ENCODE peak calls at places on chromosomes 2 and 18, in six cellular contexts. One of them, this sample, is unnamed.

GRCh38 chr2:220147590-220147989 is 520.2 kb downstream of the SLC4A3 start:
- DNase-seq in GM23248: peak; percentile 38
- DNase-seq in cardiac muscle cell: no peak
- DNase-seq in IMR-90: peak; percentile 4
- DNase-seq in neuronal stem cell: no peak
- DNase-seq in OCI-LY7: no peak
- DNase-seq in this sample: no peak

GRCh38 chr18:79949571-79950439 is 1.6 kb downstream of the SLC66A2 start:
- DNase-seq in GM23248: peak; percentile 20
- DNase-seq in cardiac muscle cell: no peak
- DNase-seq in IMR-90: no peak
- DNase-seq in neuronal stem cell: no peak
- DNase-seq in OCI-LY7: peak; percentile 76
- DNase-seq in this sample: peak; percentile 54

GRCh38 chr2:28399289-28399688 is 6.6 kb downstream of the FOSL2 start:
- DNase-seq in GM23248: no peak
- DNase-seq in cardiac muscle cell: no peak
- DNase-seq in IMR-90: no peak
- DNase-seq in neuronal stem cell: no peak
- DNase-seq in OCI-LY7: no peak
- DNase-seq in this sample: peak; percentile 6

GRCh38 chr18:13676499-13676898 is 49.9 kb downstream of the FAM210A start:
- DNase-seq in GM23248: no peak
- DNase-seq in cardiac muscle cell: no peak
- DNase-seq in IMR-90: no peak
- DNase-seq in neuronal stem cell: no peak
- DNase-seq in OCI-LY7: no peak
- DNase-seq in this sample: no peak

GRCh38 chr2:33433279-33434235 is 42.9 kb upstream of the RASGRP3 start:
- DNase-seq in GM23248: no peak
- DNase-seq in cardiac muscle cell: no peak
- DNase-seq in IMR-90: no peak
- DNase-seq in neuronal stem cell: no peak
- DNase-seq in OCI-LY7: no peak
- DNase-seq in this sample: no peak

GRCh38 chr2:273338-273737 is 8.6 kb downstream of the ACP1 start:
- DNase-seq in GM23248: no peak
- DNase-seq in cardiac muscle cell: no peak
- DNase-seq in IMR-90: no peak
- DNase-seq in neuronal stem cell: no peak
- DNase-seq in OCI-LY7: no peak
- DNase-seq in this sample: no peak

GRCh38 chr2:197293252-197294007 is 17.1 kb downstream of the ANKRD44 start:
- DNase-seq in GM23248: no peak
- DNase-seq in cardiac muscle cell: no peak
- DNase-seq in IMR-90: no peak
- DNase-seq in neuronal stem cell: no peak
- DNase-seq in OCI-LY7: peak; percentile 79
- DNase-seq in this sample: no peak

GRCh38 chr18:54871231-54871630 is 43.0 kb downstream of the RAB27B start:
- DNase-seq in GM23248: no peak
- DNase-seq in cardiac muscle cell: no peak
- DNase-seq in IMR-90: no peak
- DNase-seq in neuronal stem cell: no peak
- DNase-seq in OCI-LY7: no peak
- DNase-seq in this sample: no peak

GRCh38 chr2:199875400-199875799 is 24.4 kb upstream of the FTCDNL1 start:
- DNase-seq in GM23248: peak; percentile 9
- DNase-seq in cardiac muscle cell: no peak
- DNase-seq in IMR-90: no peak
- DNase-seq in neuronal stem cell: no peak
- DNase-seq in OCI-LY7: no peak
- DNase-seq in this sample: no peak

GRCh38 chr2:222561151-222561550 is 94.7 kb downstream of the FARSB start:
- DNase-seq in GM23248: no peak
- DNase-seq in cardiac muscle cell: no peak
- DNase-seq in IMR-90: no peak
- DNase-seq in neuronal stem cell: no peak
- DNase-seq in OCI-LY7: no peak
- DNase-seq in this sample: no peak

GRCh38 chr2:106886916-106887758 is 1.2 kb upstream of the ST6GAL2 start:
- DNase-seq in GM23248: peak; percentile 29
- DNase-seq in cardiac muscle cell: peak; percentile 60
- DNase-seq in IMR-90: no peak
- DNase-seq in neuronal stem cell: peak; percentile 44
- DNase-seq in OCI-LY7: no peak
- DNase-seq in this sample: peak; percentile 68

GRCh38 chr2:23351388-23352141 is 33.4 kb upstream of the KLHL29 start:
- DNase-seq in GM23248: peak; percentile 93
- DNase-seq in cardiac muscle cell: peak; percentile 88
- DNase-seq in IMR-90: peak; percentile 66
- DNase-seq in neuronal stem cell: peak; percentile 69
- DNase-seq in OCI-LY7: peak; percentile 18
- DNase-seq in this sample: peak; percentile 94

GRCh38 chr2:110115291-110116032 is at the start of gene MALL:
- DNase-seq in GM23248: peak; percentile 65
- DNase-seq in cardiac muscle cell: peak; percentile 55
- DNase-seq in IMR-90: no peak
- DNase-seq in neuronal stem cell: no peak
- DNase-seq in OCI-LY7: no peak
- DNase-seq in this sample: peak; percentile 63

GRCh38 chr2:110120171-110121051 is 4.8 kb upstream of the MALL start:
- DNase-seq in GM23248: peak; percentile 16
- DNase-seq in cardiac muscle cell: peak; percentile 85
- DNase-seq in IMR-90: no peak
- DNase-seq in neuronal stem cell: no peak
- DNase-seq in OCI-LY7: no peak
- DNase-seq in this sample: peak; percentile 45

GRCh38 chr2:110116033-110116710 is 550 bp upstream of the MALL start:
- DNase-seq in GM23248: peak; percentile 90
- DNase-seq in cardiac muscle cell: peak; percentile 51
- DNase-seq in IMR-90: peak; percentile 54
- DNase-seq in neuronal stem cell: no peak
- DNase-seq in OCI-LY7: no peak
- DNase-seq in this sample: peak; percentile 71

GRCh38 chr2:110114007-110114591 is 1.5 kb downstream of the MALL start:
- DNase-seq in GM23248: peak; percentile 41
- DNase-seq in cardiac muscle cell: no peak
- DNase-seq in IMR-90: no peak
- DNase-seq in neuronal stem cell: no peak
- DNase-seq in OCI-LY7: no peak
- DNase-seq in this sample: peak; percentile 67

DNA sequence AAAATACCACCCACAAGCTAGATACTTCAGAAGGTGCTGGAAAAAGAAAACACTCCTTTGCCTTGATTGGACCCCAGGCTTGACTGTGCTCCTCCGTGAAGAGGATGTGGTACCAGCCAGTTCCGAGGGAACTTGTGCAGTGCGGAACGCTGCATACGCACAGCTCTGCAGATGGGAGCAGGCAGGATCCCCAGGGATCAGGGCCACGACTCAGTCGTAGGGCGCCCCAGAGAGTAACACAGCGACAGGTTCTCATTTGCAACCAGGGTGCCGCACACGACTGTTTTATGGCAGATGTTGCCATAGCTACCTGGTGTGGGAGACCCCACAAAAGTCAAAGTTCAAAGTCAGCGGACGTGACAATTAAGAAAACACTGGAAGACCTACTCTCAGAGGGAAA is 821 bp downstream of the MALL start:
- DNase-seq in GM23248: peak; percentile 12
- DNase-seq in cardiac muscle cell: no peak
- DNase-seq in IMR-90: no peak
- DNase-seq in neuronal stem cell: no peak
- DNase-seq in OCI-LY7: no peak
- DNase-seq in this sample: no peak
- H3K27ac ChIP-seq in GM23248: no peak overlapping the region
- H3K27ac ChIP-seq in cardiac muscle cell: no peak overlapping the region
- H3K27ac ChIP-seq in IMR-90: no peak overlapping the region
- H3K27ac ChIP-seq in neuronal stem cell: no peak overlapping the region
- H3K27ac ChIP-seq in OCI-LY7: no peak overlapping the region
- H3K27ac ChIP-seq in this sample: peak overlapping the region; percentile 10

DNA sequence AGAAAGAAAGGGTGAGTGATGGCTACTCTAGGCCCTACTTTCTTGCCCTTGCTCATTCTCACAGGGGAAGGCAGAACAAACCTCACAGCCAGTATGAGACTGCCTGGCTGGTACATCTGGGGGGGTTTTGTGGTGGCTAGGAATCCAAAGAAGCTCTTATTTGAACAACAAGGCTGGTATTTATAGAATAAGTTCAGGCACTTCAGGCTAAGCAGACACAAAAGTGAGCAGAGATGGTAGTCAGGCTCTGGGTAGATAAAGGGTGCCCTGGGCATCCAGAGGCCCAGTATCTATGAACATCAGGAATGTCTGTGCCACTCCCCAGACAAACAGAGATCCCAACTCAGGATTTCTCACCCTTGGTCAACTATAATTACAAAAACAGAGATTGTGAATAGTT is 57.2 kb upstream of the RTN4 start:
- DNase-seq in GM23248: peak; percentile 50
- DNase-seq in cardiac muscle cell: peak; percentile 49
- DNase-seq in IMR-90: no peak
- DNase-seq in neuronal stem cell: no peak
- DNase-seq in OCI-LY7: no peak
- DNase-seq in this sample: no peak
- H3K4me1 ChIP-seq in GM23248: peaks cover 70% of the 10 kb centered on the region
- H3K4me1 ChIP-seq in cardiac muscle cell: peaks cover 44% of the 10 kb centered on the region
- H3K4me1 ChIP-seq in IMR-90: peaks cover 31% of the 10 kb centered on the region
- H3K4me1 ChIP-seq in neuronal stem cell: peaks cover 8% of the 10 kb centered on the region
- H3K4me1 ChIP-seq in OCI-LY7: peaks cover 6% of the 10 kb centered on the region
- H3K4me1 ChIP-seq in this sample: peaks cover 12% of the 10 kb centered on the region

DNA sequence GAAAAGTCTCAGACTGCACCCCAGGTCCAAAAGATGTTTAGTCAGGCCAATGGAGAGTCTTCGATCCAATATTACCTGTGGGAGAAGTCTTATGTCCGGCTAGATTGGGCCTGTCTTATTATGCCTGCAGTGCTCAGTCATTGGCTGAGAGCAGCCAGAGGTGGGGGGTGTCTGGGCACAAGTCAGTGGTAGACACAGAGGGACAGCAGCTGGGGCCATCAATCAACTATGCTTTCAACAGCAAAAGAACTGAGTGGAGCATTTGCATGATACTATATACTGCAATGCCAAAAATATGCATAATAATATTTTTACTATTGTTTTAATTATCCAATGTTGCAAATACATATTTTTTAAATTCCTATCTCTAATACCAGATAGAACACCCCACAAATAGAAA is 298.6 kb upstream of the CDH20 start:
- DNase-seq in GM23248: no peak
- DNase-seq in cardiac muscle cell: no peak
- DNase-seq in IMR-90: no peak
- DNase-seq in neuronal stem cell: no peak
- DNase-seq in OCI-LY7: no peak
- DNase-seq in this sample: no peak
- H3K27ac ChIP-seq in GM23248: no peak overlapping the region
- H3K27ac ChIP-seq in cardiac muscle cell: no peak overlapping the region
- H3K27ac ChIP-seq in IMR-90: no peak overlapping the region
- H3K27ac ChIP-seq in neuronal stem cell: no peak overlapping the region
- H3K27ac ChIP-seq in OCI-LY7: no peak overlapping the region
- H3K27ac ChIP-seq in this sample: no peak overlapping the region

DNA sequence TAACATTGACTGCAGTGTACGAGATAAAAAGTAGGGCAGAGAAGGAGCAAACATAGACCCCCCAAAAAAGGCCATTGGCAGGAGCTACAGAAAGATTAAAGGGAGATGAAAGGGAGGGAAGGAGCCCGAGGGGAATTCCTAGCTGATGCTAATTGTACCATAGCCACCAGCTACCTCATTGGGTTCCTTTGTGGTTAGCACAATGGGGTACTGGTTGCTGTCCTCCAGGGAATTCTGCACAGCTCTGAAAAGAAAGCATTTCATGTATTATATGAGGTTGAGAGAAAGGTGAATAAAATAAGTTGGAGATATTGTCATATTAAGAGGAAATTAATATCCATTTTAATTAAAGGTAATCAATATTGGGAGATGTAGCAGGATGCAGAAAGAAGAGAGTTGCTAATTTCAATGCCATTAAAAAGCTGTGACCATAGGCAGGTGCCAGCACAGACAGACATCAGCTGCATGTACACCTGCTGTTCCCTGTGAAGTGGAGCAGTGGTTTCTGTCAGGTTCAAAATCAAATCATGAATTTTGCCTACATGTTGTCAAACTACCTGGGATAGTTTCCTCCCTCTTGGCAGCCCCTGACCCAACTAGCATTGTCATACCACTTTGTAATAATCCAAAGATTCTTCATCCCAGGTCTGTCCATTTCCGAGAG is 185.4 kb upstream of the DLGAP1 start:
- DNase-seq in GM23248: no peak
- DNase-seq in cardiac muscle cell: no peak
- DNase-seq in IMR-90: no peak
- DNase-seq in neuronal stem cell: no peak
- DNase-seq in OCI-LY7: peak; percentile 76
- DNase-seq in this sample: no peak
- H3K4me1 ChIP-seq in GM23248: no peaks in the 10 kb centered on the region
- H3K4me1 ChIP-seq in cardiac muscle cell: no peaks in the 10 kb centered on the region
- H3K4me1 ChIP-seq in IMR-90: no peaks in the 10 kb centered on the region
- H3K4me1 ChIP-seq in neuronal stem cell: peaks cover 3% of the 10 kb centered on the region
- H3K4me1 ChIP-seq in OCI-LY7: peaks cover 86% of the 10 kb centered on the region
- H3K4me1 ChIP-seq in this sample: no peaks in the 10 kb centered on the region

DNA sequence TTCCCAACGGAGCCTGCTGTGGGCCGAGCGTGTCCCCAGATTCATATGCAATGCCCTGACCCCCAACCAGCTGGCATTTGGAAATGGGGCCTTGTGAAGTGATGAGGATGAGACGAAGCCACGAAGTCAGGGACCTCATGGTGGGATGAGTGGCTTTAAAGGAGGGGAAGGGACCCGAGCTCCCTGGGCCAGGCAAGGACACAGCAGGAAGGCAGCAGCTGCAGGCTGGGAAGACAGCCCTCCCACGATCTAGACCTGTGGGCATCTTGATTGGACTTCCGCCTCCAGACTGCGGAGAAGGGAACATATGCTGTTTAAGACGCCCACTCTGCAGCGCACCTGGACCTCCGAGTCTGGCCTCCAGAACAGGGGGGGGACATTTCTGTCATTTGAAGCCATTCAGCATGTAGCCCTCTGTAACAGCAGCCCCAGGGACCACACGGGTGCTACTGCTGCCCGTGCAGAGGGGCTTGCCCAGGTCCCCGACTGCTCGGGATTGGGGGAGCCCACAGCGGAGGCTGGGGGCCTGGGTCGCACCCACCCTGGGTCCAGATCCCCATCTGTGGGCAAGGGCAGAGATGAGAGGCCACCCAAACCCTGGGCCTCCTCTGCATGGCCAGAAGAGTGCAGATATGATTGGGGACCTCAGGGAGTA is 27.2 kb downstream of the KIF1A start:
- DNase-seq in GM23248: no peak
- DNase-seq in cardiac muscle cell: no peak
- DNase-seq in IMR-90: no peak
- DNase-seq in neuronal stem cell: no peak
- DNase-seq in OCI-LY7: no peak
- DNase-seq in this sample: no peak
- H3K27ac ChIP-seq in GM23248: no peak overlapping the region
- H3K27ac ChIP-seq in cardiac muscle cell: peak overlapping the region; percentile 38
- H3K27ac ChIP-seq in IMR-90: no peak overlapping the region
- H3K27ac ChIP-seq in neuronal stem cell: peak overlapping the region; percentile 81
- H3K27ac ChIP-seq in OCI-LY7: no peak overlapping the region
- H3K27ac ChIP-seq in this sample: no peak overlapping the region

GRCh38 chr2:225017713-225018112 is 24.6 kb downstream of the DOCK10 start:
- DNase-seq in GM23248: no peak
- DNase-seq in cardiac muscle cell: no peak
- DNase-seq in IMR-90: no peak
- DNase-seq in neuronal stem cell: no peak
- DNase-seq in OCI-LY7: no peak
- DNase-seq in this sample: no peak
- H3K4me1 ChIP-seq in GM23248: peaks cover 28% of the 10 kb centered on the region
- H3K4me1 ChIP-seq in cardiac muscle cell: peaks cover 8% of the 10 kb centered on the region
- H3K4me1 ChIP-seq in IMR-90: peaks cover 8% of the 10 kb centered on the region
- H3K4me1 ChIP-seq in neuronal stem cell: no peaks in the 10 kb centered on the region
- H3K4me1 ChIP-seq in OCI-LY7: no peaks in the 10 kb centered on the region
- H3K4me1 ChIP-seq in this sample: no peaks in the 10 kb centered on the region

GRCh38 chr2:231780123-231780908 is 766 bp downstream of the PDE6D start:
- DNase-seq in GM23248: peak; percentile 63
- DNase-seq in cardiac muscle cell: peak; percentile 71
- DNase-seq in IMR-90: peak; percentile 34
- DNase-seq in neuronal stem cell: peak; percentile 15
- DNase-seq in OCI-LY7: no peak
- DNase-seq in this sample: peak; percentile 56
- H3K27ac ChIP-seq in GM23248: no peak overlapping the region
- H3K27ac ChIP-seq in cardiac muscle cell: no peak overlapping the region
- H3K27ac ChIP-seq in IMR-90: no peak overlapping the region
- H3K27ac ChIP-seq in neuronal stem cell: no peak overlapping the region
- H3K27ac ChIP-seq in OCI-LY7: no peak overlapping the region
- H3K27ac ChIP-seq in this sample: peak overlapping the region; percentile 65

This sample was measured in right cardiac atrium.